ENCODE peak calls at places on chromosomes 4 and X, in eight cellular contexts. T is HCT116, O is GM23338, M is neural progenitor cell, Q is GM23248, F is HepG2, Y is DND-41, G is mammary epithelial cell. Z is an unnamed sample.

GRCh38 chr4:150805183-150806025 is 209.7 kb downstream of the LRBA start:
- DNase-seq in G (no peak), Q (no peak), T (no peak), F (peak; percentile 43), Y (no peak), M (no peak), O (no peak), Z (no peak)

GRCh38 chr4:152243890-152244595 is 291.8 kb downstream of the FBXW7 start:
- DNase-seq in G (no peak), Q (peak; percentile 63), F (no peak), M (no peak), O (no peak), Y (no peak), T (no peak), Z (peak; percentile 98)

GRCh38 chr4:42843694-42844093 is 48.8 kb upstream of the GRXCR1 start:
- DNase-seq in G (no peak), F (no peak), Y (no peak), T (no peak), Q (no peak), O (no peak), M (no peak), Z (no peak)

GRCh38 chr4:151294833-151295496 is 18.0 kb downstream of the PRSS48 start:
- DNase-seq in O (no peak), Y (no peak), T (no peak), M (no peak), Q (no peak), F (no peak), G (no peak), Z (no peak)

GRCh38 chr4:8759987-8760386 is 111.7 kb downstream of the HMX1 start:
- DNase-seq in G (no peak), O (no peak), M (no peak), F (no peak), Q (no peak), Y (no peak), T (no peak), Z (no peak)

GRCh38 chr4:102713096-102713495 is 47.7 kb downstream of the MANBA start:
- DNase-seq in T (no peak), Y (no peak), F (peak; percentile 58), O (peak; percentile 28), M (no peak), G (no peak), Q (peak; percentile 49), Z (no peak)

GRCh38 chr4:3531306-3531886 is 826 bp downstream of the LRPAP1 start:
- DNase-seq in M (no peak), Q (no peak), G (peak; percentile 52), Y (no peak), O (no peak), F (no peak), T (no peak), Z (no peak)

GRCh38 chrX:17654116-17654515 is 83.2 kb upstream of the SCML1 start:
- DNase-seq in F (no peak), O (no peak), Q (no peak), G (no peak), Y (no peak), T (no peak), M (no peak), Z (no peak)

GRCh38 chr4:75834772-75835154 is 67.5 kb downstream of the PPEF2 start:
- DNase-seq in M (no peak), G (no peak), Y (no peak), O (no peak), F (peak; percentile 12), Q (no peak), T (no peak), Z (no peak)

GRCh38 chr4:183721207-183722081 is 62.4 kb downstream of the TRAPPC11 start:
- DNase-seq in Y (no peak), T (no peak), F (peak; percentile 96), G (no peak), Q (peak; percentile 70), M (peak; percentile 32), O (peak; percentile 67), Z (peak; percentile 68)

GRCh38 chr4:91630054-91630453 is 673.7 kb upstream of the GRID2 start:
- DNase-seq in T (no peak), G (no peak), Y (no peak), Q (no peak), O (no peak), F (no peak), M (no peak), Z (no peak)

GRCh38 chr4:126264839-126265238 is 950.1 kb downstream of the FAT4 start:
- DNase-seq in F (no peak), O (no peak), M (no peak), Q (peak; percentile 81), G (peak; percentile 3), T (no peak), Y (no peak), Z (no peak)

GRCh38 chr4:7557447-7557846 is 122.7 kb upstream of the PSAPL1 start:
- DNase-seq in T (no peak), O (no peak), F (peak; percentile 21), M (no peak), Y (no peak), Q (peak; percentile 90), G (peak; percentile 88), Z (no peak)

GRCh38 chrX:109619816-109620215 is 5.2 kb downstream of the KCNE5 start:
- DNase-seq in T (no peak), O (no peak), Y (peak; percentile 5), M (no peak), F (no peak), G (no peak), Q (no peak), Z (no peak)

GRCh38 chr4:102869569-102870227 is 906 bp downstream of the CISD2 start:
- DNase-seq in Q (no peak), M (no peak), O (peak; percentile 45), F (no peak), Y (no peak), G (no peak), T (no peak), Z (no peak)

GRCh38 chr4:174111350-174111888 is 172.0 kb downstream of the FBXO8 start:
- DNase-seq in G (no peak), F (no peak), M (no peak), O (no peak), Y (no peak), Q (no peak), T (no peak), Z (no peak)

GRCh38 chrX:123590842-123591491 is 141.9 kb downstream of the THOC2 start:
- DNase-seq in F (peak; percentile 0), M (no peak), O (no peak), G (peak; percentile 32), T (no peak), Y (no peak), Q (peak; percentile 3), Z (peak; percentile 27)

GRCh38 chr4:76989391-76990061 is 40.0 kb downstream of the SEPTIN11 start:
- DNase-seq in G (no peak), M (no peak), O (no peak), Q (no peak), Y (peak; percentile 70), T (no peak), F (no peak), Z (no peak)
- H3K4me1 ChIP-seq in G (peaks cover 29% of the 10 kb centered on the region), M (peaks cover 25% of the 10 kb centered on the region), O (peaks cover 30% of the 10 kb centered on the region), Q (peaks cover 87% of the 10 kb centered on the region), Y (peaks cover 16% of the 10 kb centered on the region), T (no peaks in the 10 kb centered on the region), F (peaks cover 12% of the 10 kb centered on the region), Z (peaks cover 15% of the 10 kb centered on the region)

GRCh38 chr4:1463088-1463926 is 57.1 kb upstream of the NKX1-1 start:
- DNase-seq in M (no peak), Q (peak; percentile 70), Y (no peak), O (no peak), T (no peak), F (no peak), G (no peak), Z (no peak)
- TF ChIP-seq EZH2 in M (no peak), Q (no peak), Y (no peak), O (no peak), T (no peak), F (no peak), G (no peak), Z (no peak)

DNA sequence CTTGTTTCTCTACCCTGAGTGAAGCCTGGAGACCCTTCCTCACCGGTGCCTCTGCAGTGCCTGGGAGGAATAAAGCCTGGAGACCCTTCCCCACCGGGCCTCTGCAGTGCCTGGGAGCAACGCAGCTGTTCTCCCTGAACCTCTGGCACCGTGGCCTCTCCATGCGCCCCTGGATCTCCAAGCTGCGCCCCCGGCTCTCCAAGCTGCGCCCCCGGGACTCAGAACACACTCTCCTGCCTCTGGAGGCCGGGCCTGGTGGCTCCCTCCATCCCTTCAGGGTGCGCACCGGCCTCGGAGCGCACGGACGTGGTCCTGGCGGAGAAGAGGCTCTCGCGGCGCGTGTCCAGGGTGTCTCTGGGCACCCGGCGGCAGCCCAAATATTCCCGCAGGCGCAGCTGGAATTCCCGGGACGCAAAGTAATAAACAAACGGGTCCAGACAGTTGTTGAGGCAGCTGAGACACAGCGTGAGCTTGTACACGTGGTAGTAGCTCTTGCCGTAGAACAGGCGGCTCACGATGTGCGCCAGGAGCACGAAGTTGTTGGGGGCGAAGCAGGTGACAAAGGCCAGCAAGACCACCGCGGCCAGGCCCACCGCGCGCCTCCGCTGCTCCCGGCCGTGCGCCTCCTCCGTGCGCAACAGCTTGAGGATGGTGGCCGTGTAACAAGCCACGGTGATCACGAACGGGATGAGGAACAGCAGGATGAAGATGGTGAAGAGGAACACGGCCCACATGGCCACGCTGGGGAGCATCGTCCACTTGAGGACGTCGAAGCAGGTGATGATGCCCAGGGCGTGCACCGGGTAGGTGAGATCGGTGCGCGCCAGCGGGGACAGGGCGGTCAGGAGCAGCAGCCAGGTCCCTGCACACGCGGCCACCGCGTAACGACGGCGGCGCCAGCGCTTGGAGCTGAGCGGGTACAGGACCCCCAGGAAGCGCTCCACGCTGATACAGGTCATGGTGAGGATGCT is 12.8 kb upstream of the ASMTL start:
- DNase-seq in T (no peak), O (no peak), G (peak; percentile 23), F (no peak), Q (no peak), Y (peak; percentile 2), M (no peak), Z (no peak)
- H3K27ac ChIP-seq in T (no peak overlapping the region), O (no peak overlapping the region), G (no peak overlapping the region), F (no peak overlapping the region), Q (no peak overlapping the region), Y (no peak overlapping the region), M (no peak overlapping the region), Z (no peak overlapping the region)

GRCh38 chr4:184747034-184747830 is 13.3 kb upstream of the CENPU start:
- DNase-seq in Y (no peak), Q (no peak), T (no peak), M (no peak), O (peak; percentile 20), F (peak; percentile 76), G (peak; percentile 53), Z (no peak)

GRCh38 chr4:184750926-184751584 is 17.2 kb upstream of the CENPU start:
- DNase-seq in O (peak; percentile 17), Y (no peak), G (no peak), T (no peak), F (no peak), Q (no peak), M (no peak), Z (no peak)

GRCh38 chr4:184746532-184746870 is 12.6 kb upstream of the CENPU start:
- DNase-seq in Q (peak; percentile 74), G (peak; percentile 84), Y (no peak), O (peak; percentile 34), F (no peak), T (no peak), M (no peak), Z (no peak)

GRCh38 chr4:184745747-184746531 is 12.0 kb upstream of the CENPU start:
- DNase-seq in Y (peak; percentile 68), Q (peak; percentile 89), O (peak; percentile 90), T (peak; percentile 29), M (peak; percentile 73), G (peak; percentile 71), F (peak; percentile 62), Z (peak; percentile 76)

DNA sequence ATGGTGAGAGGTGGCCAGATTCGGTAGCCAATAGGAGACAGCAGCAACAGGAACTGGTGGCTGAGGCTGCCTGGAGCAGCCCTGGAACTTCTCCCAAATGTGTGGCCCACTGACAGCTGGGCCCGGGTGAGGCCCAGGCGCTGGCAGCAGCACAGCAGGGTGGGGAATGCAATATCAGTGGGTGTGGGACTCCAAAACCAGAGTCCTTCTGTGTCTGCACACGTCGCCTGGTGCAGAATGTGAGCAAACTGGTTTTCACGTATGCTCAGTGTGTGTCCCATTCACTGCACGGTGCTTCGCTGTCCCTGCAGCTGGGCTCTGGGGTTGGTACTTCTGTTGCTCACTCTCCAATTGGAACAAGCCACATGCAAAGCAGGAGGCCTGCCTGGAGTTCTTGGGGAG is 14.4 kb upstream of the CENPU start:
- DNase-seq in F (no peak), Q (no peak), G (peak; percentile 79), O (peak; percentile 17), T (no peak), Y (no peak), M (no peak), Z (no peak)
- H3K4me1 ChIP-seq in F (peaks cover 43% of the 10 kb centered on the region), Q (peaks cover 13% of the 10 kb centered on the region), G (peaks cover 34% of the 10 kb centered on the region), O (peaks cover 33% of the 10 kb centered on the region), T (no peaks in the 10 kb centered on the region), Y (peaks cover 9% of the 10 kb centered on the region), M (no peaks in the 10 kb centered on the region), Z (peaks cover 4% of the 10 kb centered on the region)